ENCODE peak calls at places on chromosomes 11 and 22, in four cellular contexts. V, K, O and N are unnamed samples.

GRCh38 chr11:61700221-61700620 is 20.0 kb downstream of the DAGLA start:
- DNase-seq in K (no peak), V (peak), O (peak), N (peak)

GRCh38 chr22:23105304-23105703 is 35.0 kb downstream of the GNAZ start:
- DNase-seq in K (no peak), O (no peak), V (no peak), N (no peak)

GRCh38 chr11:66727883-66728759 is 895 bp downstream of the SPTBN2 start:
- DNase-seq in K (peak), V (peak), O (no peak), N (no peak)

GRCh38 chr22:37433786-37434185 is 6.5 kb upstream of the ELFN2 start:
- DNase-seq in K (no peak), O (no peak), V (no peak), N (no peak)

GRCh38 chr22:40367342-40367741 is 3.1 kb upstream of the SGSM3 start:
- DNase-seq in K (no peak), O (no peak), V (no peak), N (no peak)

GRCh38 chr11:6992457-6993431 is 27.4 kb downstream of the ZNF214 start:
- DNase-seq in K (no peak), V (no peak), O (no peak), N (no peak)

GRCh38 chr22:22520020-22520656 is at the start of gene ZNF280A:
- DNase-seq in V (peak), K (no peak), O (peak), N (peak)

GRCh38 chr22:22386602-22387385 is 121.7 kb downstream of the ZNF280B start:
- DNase-seq in O (peak), K (no peak), V (no peak), N (no peak)

GRCh38 chr11:6356503-6356902 is 33.8 kb upstream of the SMPD1 start:
- DNase-seq in K (no peak), O (no peak), V (no peak), N (no peak)

GRCh38 chr11:122922893-122923292 is 40.3 kb downstream of the JHY start:
- DNase-seq in O (no peak), K (no peak), V (no peak), N (no peak)

GRCh38 chr22:47160141-47160541 is 397.7 kb downstream of the TBC1D22A start:
- DNase-seq in V (no peak), K (no peak), O (no peak), N (no peak)

GRCh38 chr11:21072517-21072916 is 403.1 kb downstream of the NELL1 start:
- DNase-seq in V (no peak), O (no peak), K (no peak), N (no peak)

GRCh38 chr22:46064236-46064965 is 85.9 kb upstream of the PPARA start:
- DNase-seq in K (peak), V (no peak), O (no peak), N (no peak)

GRCh38 chr11:72113170-72113808 is 794 bp upstream of the ANAPC15 start:
- DNase-seq in K (no peak), O (no peak), V (no peak), N (no peak)

DNA sequence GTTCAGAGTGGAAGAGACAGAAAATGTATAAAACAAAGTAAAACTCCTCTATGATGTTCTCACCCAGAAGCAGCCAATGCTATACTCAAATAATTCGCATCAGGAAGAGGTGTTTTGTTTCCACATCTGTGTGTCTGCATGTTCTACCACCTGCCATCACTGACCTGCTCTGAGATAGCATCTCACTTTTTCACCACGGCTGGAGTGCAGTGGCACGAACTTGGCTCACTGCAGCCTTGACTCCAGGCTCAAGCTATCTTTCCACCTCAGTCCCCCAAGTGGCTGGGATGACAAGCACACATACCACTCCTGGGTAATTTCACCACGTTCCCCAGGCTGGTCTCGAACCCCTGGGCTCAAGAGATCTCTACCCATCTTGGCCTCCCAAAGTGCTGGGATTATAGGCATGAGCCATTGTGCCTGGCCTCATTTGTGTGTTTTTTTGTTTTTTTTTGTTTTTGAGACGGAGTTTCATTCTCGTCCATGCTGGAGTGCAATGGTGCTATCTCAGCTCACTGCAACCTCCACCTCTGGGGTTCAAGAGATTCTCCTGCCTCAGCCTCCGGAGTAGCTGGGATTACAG is 14.4 kb downstream of the TALDO1 start:
- DNase-seq in V (no peak), K (no peak), O (no peak), N (no peak)
- TF ChIP-seq NR3C1 in V (no peak), K (no peak), O (no peak), N (no peak)

GRCh38 chr11:16982256-16982671 is 31.9 kb downstream of the PLEKHA7 start:
- DNase-seq in V (no peak), K (no peak), O (peak), N (no peak)
- TF ChIP-seq NR3C1 in V (no peak), K (no peak), O (no peak), N (no peak)

GRCh38 chr11:64224891-64225607 is 937 bp downstream of the TRPT1 start:
- DNase-seq in K (no peak), V (no peak), O (no peak), N (no peak)

GRCh38 chr11:64224151-64224890 is 1.7 kb downstream of the TRPT1 start:
- DNase-seq in K (no peak), O (no peak), V (no peak), N (no peak)

GRCh38 chr11:64226507-64227051 is 505 bp downstream of the NUDT22 start:
- DNase-seq in O (peak), K (no peak), V (peak), N (no peak)

GRCh38 chr11:64227405-64227956 is 1.4 kb downstream of the NUDT22 start:
- DNase-seq in O (no peak), K (no peak), V (no peak), N (no peak)

DNA sequence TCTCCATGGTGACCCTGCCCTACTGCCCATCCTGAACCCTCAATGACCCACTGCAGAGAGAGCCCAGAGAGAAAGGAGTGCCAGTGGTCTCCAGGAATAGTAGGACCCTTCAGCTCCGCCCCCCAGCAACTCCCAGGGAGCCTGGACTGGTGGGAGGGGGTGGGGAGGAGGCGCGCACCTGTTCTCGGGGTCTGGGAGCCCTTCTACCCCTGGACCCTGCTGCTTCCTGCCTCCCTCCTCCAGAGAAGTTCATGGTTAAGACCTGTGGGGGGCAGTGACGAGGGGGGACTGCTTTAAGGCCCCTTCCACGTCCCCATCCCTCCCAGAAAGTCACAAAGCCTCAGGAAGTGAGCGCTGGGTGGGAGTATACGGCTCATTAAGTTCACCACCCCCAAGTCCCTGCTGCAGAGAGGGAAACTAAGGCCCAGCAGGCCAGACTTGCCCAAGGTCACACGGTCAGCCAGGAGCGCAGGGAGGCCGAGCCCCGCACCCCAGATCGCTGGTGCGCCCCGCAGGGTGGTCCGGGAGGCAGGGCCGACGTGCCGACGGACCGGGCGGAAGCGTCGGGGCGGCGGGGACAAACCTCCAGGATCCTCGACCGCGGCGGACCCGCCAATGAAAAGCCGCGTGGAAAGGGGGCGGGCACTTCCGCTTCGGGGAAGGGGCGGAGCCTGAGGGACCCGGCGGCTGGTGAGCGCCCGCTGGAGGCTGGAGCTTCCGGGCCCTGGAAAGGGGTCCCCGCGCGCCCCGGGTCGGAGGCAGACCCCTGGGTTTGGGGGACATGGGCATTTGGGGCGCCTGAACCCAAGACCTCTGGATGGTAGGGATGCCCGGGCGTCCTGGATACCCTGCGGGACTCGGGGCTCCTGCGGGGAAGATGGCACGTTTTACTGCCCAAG is at the start of the genes NUDT22 and TRPT1:
- DNase-seq in K (peak), O (peak), V (peak), N (peak)
- TF ChIP-seq NR3C1 in K (no peak), O (no peak), V (no peak), N (no peak)

GRCh38 chr22:27086728-27087450 is 429.5 kb downstream of the MIAT start:
- DNase-seq in K (no peak), O (no peak), V (no peak), N (no peak)
- TF ChIP-seq NR3C1 in K (no peak), O (no peak), V (no peak), N (no peak)

GRCh38 chr11:86303257-86303656 is 1.2 kb downstream of the HIKESHI start:
- DNase-seq in O (no peak), K (no peak), V (no peak), N (no peak)
- TF ChIP-seq NR3C1 in O (no peak), K (no peak), V (no peak), N (no peak)

DNA sequence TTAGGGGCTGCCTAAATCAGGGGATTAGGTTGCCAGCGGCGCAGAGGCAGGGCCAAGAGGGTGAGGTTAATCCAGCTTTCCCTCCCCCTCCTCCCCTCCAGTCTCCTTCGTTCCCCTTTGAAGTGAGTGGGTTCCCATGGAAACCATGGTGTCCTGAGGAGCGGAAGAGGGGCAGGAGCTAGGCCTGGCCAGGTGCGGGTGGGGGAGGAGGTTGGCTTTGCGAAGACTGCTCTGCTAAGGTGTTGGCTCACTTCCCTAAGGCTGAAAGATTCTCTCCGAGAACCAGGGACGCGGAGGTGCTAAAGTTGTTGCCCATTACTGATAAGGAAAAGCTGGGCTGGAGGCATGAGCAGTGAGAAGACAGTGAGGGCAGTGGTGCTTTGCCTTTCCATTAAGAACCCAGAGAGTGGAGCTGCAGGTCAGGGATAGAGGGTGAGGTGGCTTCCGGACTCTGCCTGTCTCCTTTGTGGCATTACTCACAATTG is 124.6 kb downstream of the FEZ1 start:
- DNase-seq in V (no peak), K (peak), O (no peak), N (no peak)
- TF ChIP-seq NR3C1 in V (no peak), K (no peak), O (no peak), N (no peak)